ENCODE peak calls at places on chromosomes 5 and 9, in six cellular contexts. Y is fibroblast of pulmonary artery; J is HCT116; F is stimulated activated CD4-positive, alpha-beta T cell treated with anti-CD3 and anti-CD28 coated beads, Interleukin-1b, Interleukin-23, amount 100 ng/mL, for 24 hours; T is ACHN; I is COLO829. G is an unnamed sample.

GRCh38 chr5:148998174-148998797 is 64.6 kb downstream of the SH3TC2 start:
- DNase-seq in F (no peak), J (peak), T (peak), Y (peak), I (no peak), G (no peak)

GRCh38 chr5:133846478-133847226 is 121.8 kb downstream of the C5orf15 start:
- DNase-seq in I (no peak), F (no peak), T (no peak), Y (no peak), J (no peak), G (no peak)

GRCh38 chr9:135050072-135050990 is 37.1 kb upstream of the OLFM1 start:
- DNase-seq in Y (no peak), T (no peak), F (no peak), I (no peak), J (no peak), G (no peak)

GRCh38 chr9:36191290-36191645 is 547 bp downstream of the CLTA start:
- DNase-seq in T (peak), F (peak), Y (no peak), J (no peak), I (no peak), G (peak)

GRCh38 chr5:92559743-92560142 is 1021.3 kb downstream of the NR2F1-AS1 start:
- DNase-seq in Y (no peak), F (no peak), J (peak), T (peak), I (no peak), G (no peak)

GRCh38 chr5:180441577-180441976 is 52.6 kb upstream of the CNOT6 start:
- DNase-seq in Y (peak), F (no peak), J (no peak), T (no peak), I (no peak), G (no peak)

GRCh38 chr9:89007041-89007440 is 15.8 kb downstream of the S1PR3 start:
- DNase-seq in Y (no peak), T (no peak), J (no peak), F (no peak), I (no peak), G (no peak)

GRCh38 chr9:90368241-90368640 is 274.4 kb downstream of the DIRAS2 start:
- DNase-seq in I (no peak), T (no peak), Y (no peak), J (no peak), F (no peak), G (no peak)

GRCh38 chr5:140235776-140236558 is 61.0 kb downstream of the CYSTM1 start:
- DNase-seq in F (no peak), J (no peak), Y (no peak), I (no peak), T (no peak), G (no peak)

GRCh38 chr5:104372796-104373195 is 810.2 kb upstream of the NUDT12 start:
- DNase-seq in Y (peak), F (no peak), T (no peak), J (no peak), I (no peak), G (no peak)

GRCh38 chr9:127316586-127317383 is 52.2 kb downstream of the GARNL3 start:
- DNase-seq in T (no peak), Y (no peak), I (no peak), F (no peak), J (no peak), G (no peak)

GRCh38 chr5:61333351-61334223 is 1.5 kb downstream of the ZSWIM6 start:
- DNase-seq in F (no peak), T (no peak), I (no peak), Y (peak), J (no peak), G (peak)

GRCh38 chr9:131517761-131518190 is 13.3 kb downstream of the UCK1 start:
- DNase-seq in T (no peak), F (no peak), Y (no peak), J (no peak), I (no peak), G (no peak)

GRCh38 chr9:95087659-95088242 is 229.8 kb downstream of the FANCC start:
- DNase-seq in F (no peak), J (no peak), I (no peak), Y (no peak), T (peak), G (no peak)

GRCh38 chr5:37721447-37721871 is 118.4 kb downstream of the GDNF start:
- DNase-seq in F (peak), J (no peak), T (no peak), I (no peak), Y (peak), G (no peak)

GRCh38 chr9:136588663-136589464 is 43.0 kb upstream of the NOTCH1 start:
- DNase-seq in J (no peak), Y (no peak), F (no peak), T (no peak), I (no peak), G (no peak)

GRCh38 chr9:121599186-121599871 is 52.1 kb upstream of the DAB2IP start:
- DNase-seq in F (no peak), T (peak), Y (peak), J (peak), I (peak), G (no peak)

GRCh38 chr9:105128908-105129307 is 115.5 kb upstream of the SLC44A1 start:
- DNase-seq in J (no peak), Y (no peak), F (no peak), I (no peak), T (no peak), G (no peak)

GRCh38 chr5:171422902-171423663 is 3.6 kb downstream of the FGF18 start:
- DNase-seq in J (no peak), I (no peak), Y (no peak), T (peak), F (no peak), G (no peak)

G was measured in NCI-H146.